ENCODE peak calls at places on chromosome 11, in four cellular contexts. E, L, U and F are unnamed samples. For H3K4me1, the result is how much of the 10 kb centered on the place peaks cover.

GRCh38 chr11:87917111-87917510 is 258.1 kb downstream of the RAB38 start:
- DNase-seq in L (no peak), E (no peak), U (no peak), F (no peak)

GRCh38 chr11:95302211-95302610 is 71.2 kb upstream of the SESN3 start:
- DNase-seq in U (no peak), L (no peak), E (no peak), F (no peak)

GRCh38 chr11:848988-849824 is 6.6 kb downstream of the TSPAN4 start:
- DNase-seq in L (peak), U (no peak), E (peak), F (no peak)

GRCh38 chr11:112543390-112543789 is 282.7 kb upstream of the PLET1 start:
- DNase-seq in L (no peak), E (no peak), U (no peak), F (no peak)

GRCh38 chr11:57432714-57433163 is 5.8 kb upstream of the SLC43A3 start:
- DNase-seq in U (no peak), L (no peak), E (no peak), F (no peak)

GRCh38 chr11:49208006-49208721 is at the start of gene FOLH1:
- DNase-seq in U (no peak), E (no peak), L (peak), F (no peak)

GRCh38 chr11:7890417-7891179 is 40.5 kb downstream of the OR10A6 start:
- DNase-seq in L (no peak), E (peak), U (no peak), F (no peak)

GRCh38 chr11:11973361-11973800 is 35.0 kb downstream of the DKK3 start:
- DNase-seq in L (no peak), E (no peak), U (no peak), F (no peak)

GRCh38 chr11:111365722-111366559 is 13.1 kb downstream of the POU2AF1 start:
- DNase-seq in E (peak), L (no peak), U (no peak), F (no peak)

GRCh38 chr11:56841210-56841810 is 92.8 kb upstream of the OR9G4 start:
- DNase-seq in U (no peak), E (peak), L (peak), F (no peak)

GRCh38 chr11:8038393-8038792 is 42.6 kb upstream of the TUB start:
- DNase-seq in L (peak), E (no peak), U (no peak), F (no peak)

GRCh38 chr11:103031834-103032233 is 60.1 kb downstream of the DCUN1D5 start:
- DNase-seq in U (no peak), L (no peak), E (no peak), F (no peak)

GRCh38 chr11:103035216-103035615 is 56.7 kb downstream of the DCUN1D5 start:
- DNase-seq in E (no peak), L (no peak), U (no peak), F (no peak)

GRCh38 chr11:103035656-103036434 is 56.1 kb downstream of the DCUN1D5 start:
- DNase-seq in U (peak), L (peak), E (peak), F (peak)
- H3K27ac ChIP-seq in U (no peak), L (no peak), E (no peak), F (no peak)

GRCh38 chr11:118171274-118172062 is 5.0 kb downstream of the SCN2B start:
- DNase-seq in U (peak), E (peak), L (peak), F (peak)
- H3K4me3 ChIP-seq in U (no peak), E (no peak), L (peak), F (no peak)

GRCh38 chr11:73311394-73311869 is 3.4 kb downstream of the ARHGEF17 start:
- DNase-seq in L (no peak), U (no peak), E (no peak), F (no peak)

GRCh38 chr11:73308963-73309960 is 1.2 kb downstream of the ARHGEF17 start:
- DNase-seq in U (no peak), E (no peak), L (peak), F (no peak)

GRCh38 chr11:73312036-73312435 is 4.0 kb downstream of the ARHGEF17 start:
- DNase-seq in E (no peak), L (no peak), U (no peak), F (no peak)

GRCh38 chr11:73310076-73310475 is 2.0 kb downstream of the ARHGEF17 start:
- DNase-seq in U (no peak), E (no peak), L (no peak), F (no peak)

GRCh38 chr11:73310661-73311393 is 2.8 kb downstream of the ARHGEF17 start:
- DNase-seq in E (no peak), L (no peak), U (no peak), F (no peak)
- H3K4me1 ChIP-seq in E (under half), L (under half), U (under half), F (under half)

GRCh38 chr11:86800956-86801264 is 568 bp downstream of the PRSS23 start:
- DNase-seq in U (no peak), L (no peak), E (no peak), F (no peak)
- H3K27ac ChIP-seq in U (no peak), L (no peak), E (no peak), F (no peak)

DNA sequence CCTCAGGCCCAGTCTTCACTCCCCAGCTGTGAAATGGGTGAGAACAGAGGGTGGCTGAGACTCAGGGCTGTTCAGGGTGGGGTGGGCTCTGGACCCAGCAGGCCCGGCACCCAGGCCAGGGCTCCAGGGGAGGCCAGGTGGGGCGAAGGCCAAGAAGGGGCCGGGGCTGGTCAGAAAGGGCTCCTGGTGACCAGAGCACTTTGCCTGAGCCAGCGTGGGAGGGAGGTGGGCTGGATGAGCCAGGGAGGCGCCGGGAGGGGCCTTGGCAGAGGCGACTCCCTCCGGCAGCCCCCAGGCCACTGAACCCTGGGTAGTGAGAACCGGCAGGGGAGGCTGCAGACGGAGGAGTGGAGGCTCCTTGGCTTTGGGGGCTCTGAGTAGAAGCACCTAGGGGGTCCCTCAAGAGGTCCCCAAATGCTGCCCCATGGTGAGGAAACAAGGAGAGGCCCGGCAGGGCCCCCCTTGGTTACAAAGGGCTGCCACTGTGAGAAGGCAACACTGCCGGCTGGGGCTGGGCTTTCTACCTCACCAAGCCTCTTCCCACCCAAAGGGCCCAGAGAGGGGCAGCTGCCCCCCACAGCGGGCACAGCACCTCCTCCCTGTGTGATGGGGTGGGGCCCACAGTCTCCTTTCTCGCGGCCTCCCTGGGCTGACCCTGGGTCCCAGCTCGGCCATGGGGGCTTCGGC is 17.1 kb downstream of the PRR33 start:
- DNase-seq in U (no peak), E (no peak), L (no peak), F (no peak)
- H3K4me3 ChIP-seq in U (no peak), E (no peak), L (no peak), F (no peak)

GRCh38 chr11:123084454-123084853 is 22.5 kb upstream of the HSPA8 start:
- DNase-seq in U (no peak), L (no peak), E (no peak), F (no peak)

GRCh38 chr11:123076484-123076883 is 14.5 kb upstream of the HSPA8 start:
- DNase-seq in L (no peak), U (no peak), E (no peak), F (no peak)

GRCh38 chr11:123083623-123084029 is 21.7 kb upstream of the HSPA8 start:
- DNase-seq in L (no peak), U (peak), E (no peak), F (peak)

GRCh38 chr11:123082977-123083376 is 21.0 kb upstream of the HSPA8 start:
- DNase-seq in U (no peak), E (no peak), L (no peak), F (no peak)

GRCh38 chr11:123080023-123080422 is 18.1 kb upstream of the HSPA8 start:
- DNase-seq in E (no peak), L (no peak), U (no peak), F (no peak)
- H3K4me1 ChIP-seq in E (under half), L (under half), U (under half), F (under half)